ENCODE peak calls at places on chromosomes 7 and 10, in eight cellular contexts. S, R, K, N, B, F, M and U are unnamed samples.
A peak's percentile ranks its signal among the peaks of the same experiment; 100 is the strongest.

GRCh38 chr7:52269669-52270068 is 765.8 kb upstream of the POM121L12 start:
- DNase-seq in F (no peak), R (no peak), B (no peak), S (no peak), N (no peak), M (no peak), K (no peak), U (no peak)

GRCh38 chr10:8036521-8037198 is 17.8 kb upstream of the GATA3 start:
- DNase-seq in B (no peak), F (no peak), S (no peak), K (no peak), N (no peak), R (no peak), M (no peak), U (no peak)

GRCh38 chr7:81284576-81284975 is 365.7 kb upstream of the SEMA3C start:
- DNase-seq in R (no peak), M (no peak), K (no peak), N (peak; percentile 37), S (no peak), B (peak; percentile 69), F (no peak), U (peak; percentile 56)

GRCh38 chr7:76318488-76319353 is 16.2 kb downstream of the HSPB1 start:
- DNase-seq in K (peak; percentile 77), B (peak; percentile 87), S (peak; percentile 88), F (peak; percentile 94), M (peak; percentile 62), N (peak; percentile 95), R (peak; percentile 75), U (peak; percentile 95)

GRCh38 chr7:155594163-155594732 is 47.9 kb upstream of the CNPY1 start:
- DNase-seq in S (no peak), F (no peak), K (peak; percentile 10), B (no peak), R (no peak), N (no peak), M (no peak), U (no peak)

GRCh38 chr7:128407751-128408708 is 1.8 kb downstream of the IMPDH1 start:
- DNase-seq in F (no peak), B (no peak), R (no peak), N (no peak), M (no peak), K (no peak), S (no peak), U (no peak)

GRCh38 chr7:26182283-26182682 is 18.3 kb downstream of the HNRNPA2B1 start:
- DNase-seq in R (no peak), N (no peak), F (no peak), S (peak; percentile 48), M (no peak), B (no peak), K (no peak), U (no peak)

GRCh38 chr7:93715234-93715633 is 140.7 kb upstream of the CALCR start:
- DNase-seq in N (peak; percentile 54), S (peak; percentile 51), B (peak; percentile 74), F (peak; percentile 49), R (peak; percentile 24), K (peak; percentile 9), M (no peak), U (peak; percentile 59)

GRCh38 chr10:11715815-11716494 is 26.2 kb upstream of the ECHDC3 start:
- DNase-seq in N (no peak), K (no peak), B (no peak), M (no peak), S (peak; percentile 54), F (no peak), R (no peak), U (no peak)

GRCh38 chr7:25694690-25695089 is 457.3 kb upstream of the NFE2L3 start:
- DNase-seq in S (no peak), M (no peak), K (no peak), N (no peak), R (no peak), B (no peak), F (no peak), U (no peak)

GRCh38 chr7:44048031-44048795 is 3.7 kb downstream of the DBNL start:
- DNase-seq in F (no peak), S (no peak), R (no peak), K (no peak), M (no peak), B (no peak), N (no peak), U (no peak)

GRCh38 chr10:56012146-56012545 is 348.9 kb downstream of the ZWINT start:
- DNase-seq in S (no peak), F (no peak), R (no peak), B (no peak), M (no peak), N (no peak), K (no peak), U (no peak)

GRCh38 chr7:139776486-139777303 is 1.1 kb downstream of the HIPK2 start:
- DNase-seq in N (peak; percentile 60), R (peak; percentile 51), F (peak; percentile 56), M (no peak), S (peak; percentile 45), B (peak; percentile 53), K (no peak), U (peak; percentile 86)

GRCh38 chr7:1748076-1748750 is 78.1 kb downstream of the ELFN1 start:
- DNase-seq in R (no peak), N (no peak), M (no peak), K (no peak), F (no peak), S (no peak), B (no peak), U (no peak)

GRCh38 chr10:75099952-75100763 is 11.3 kb upstream of the SAMD8 start:
- DNase-seq in R (peak; percentile 73), N (peak; percentile 52), S (peak; percentile 84), F (peak; percentile 83), B (peak; percentile 72), M (no peak), K (no peak), U (peak; percentile 86)

GRCh38 chr7:97342512-97342911 is 225.0 kb downstream of the SDHAF3 start:
- DNase-seq in S (no peak), F (no peak), M (no peak), B (peak; percentile 1), K (no peak), N (no peak), R (no peak), U (no peak)

GRCh38 chr10:119575998-119576397 is 20.8 kb downstream of the TIAL1 start:
- DNase-seq in S (no peak), F (no peak), N (no peak), R (no peak), B (no peak), K (no peak), M (no peak), U (no peak)

GRCh38 chr7:141073173-141073640 is 657 bp upstream of the TMEM178B start:
- DNase-seq in R (no peak), B (peak; percentile 41), K (peak; percentile 2), S (peak; percentile 22), F (peak; percentile 36), N (peak; percentile 34), M (no peak), U (peak; percentile 79)

DNA sequence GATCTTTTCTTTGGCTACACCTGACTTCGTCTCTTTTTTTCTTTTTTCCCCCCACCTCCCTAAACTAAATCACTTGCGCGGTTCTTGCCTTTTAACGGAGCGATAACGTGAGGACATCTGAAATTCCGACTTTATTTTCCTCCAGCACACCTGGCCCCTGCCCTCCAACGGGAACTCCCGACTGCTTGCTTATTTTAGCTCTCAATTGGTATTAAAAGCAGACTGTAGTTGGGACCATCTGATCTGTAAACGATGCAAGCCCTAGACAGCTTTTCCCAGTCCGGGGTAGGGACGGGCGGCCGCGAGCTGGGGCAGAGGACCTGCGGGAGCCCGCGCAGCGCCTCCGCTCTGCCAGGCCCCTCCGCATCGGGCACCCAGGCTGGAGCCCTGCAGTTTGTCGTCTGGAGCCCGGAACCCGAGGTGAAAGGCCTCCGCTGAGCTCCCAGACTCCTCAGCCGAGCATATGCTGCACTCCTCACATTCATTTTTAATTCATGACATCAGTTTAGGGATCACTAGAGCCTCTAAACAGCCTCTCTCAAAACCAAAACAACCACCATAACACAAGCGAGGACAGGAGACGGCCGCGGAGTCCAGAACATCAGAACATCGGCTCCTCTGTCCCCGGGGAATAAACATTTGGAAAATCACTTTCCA is 10.0 kb upstream of the EMX2 start:
- DNase-seq in S (no peak), K (no peak), F (no peak), R (no peak), N (no peak), M (no peak), B (no peak), U (no peak)
- H3K4me3 ChIP-seq in S (no peak overlapping the region), K (no peak overlapping the region), F (no peak overlapping the region), R (no peak overlapping the region), N (peak overlapping the region; percentile 63), M (no peak overlapping the region), B (no peak overlapping the region), U (peak overlapping the region; percentile 73)

GRCh38 chr7:143408247-143408685 is 390 bp downstream of the EPHA1 start:
- DNase-seq in N (no peak), B (no peak), M (no peak), S (peak; percentile 45), F (no peak), K (no peak), R (peak; percentile 16), U (no peak)
- H3K4me3 ChIP-seq in N (no peak overlapping the region), B (no peak overlapping the region), M (no peak overlapping the region), S (peak overlapping the region; percentile 93), F (no peak overlapping the region), K (no peak overlapping the region), R (peak overlapping the region; percentile 49), U (no peak overlapping the region)

GRCh38 chr7:2811476-2812118 is 32.5 kb downstream of the GNA12 start:
- DNase-seq in N (no peak), F (no peak), R (no peak), M (no peak), S (no peak), B (peak; percentile 68), K (no peak), U (peak; percentile 22)
- H3K4me3 ChIP-seq in N (no peak overlapping the region), F (no peak overlapping the region), R (no peak overlapping the region), M (no peak overlapping the region), S (no peak overlapping the region), B (peak overlapping the region; percentile 27), K (peak overlapping the region; percentile 2), U (peak overlapping the region; percentile 72)

DNA sequence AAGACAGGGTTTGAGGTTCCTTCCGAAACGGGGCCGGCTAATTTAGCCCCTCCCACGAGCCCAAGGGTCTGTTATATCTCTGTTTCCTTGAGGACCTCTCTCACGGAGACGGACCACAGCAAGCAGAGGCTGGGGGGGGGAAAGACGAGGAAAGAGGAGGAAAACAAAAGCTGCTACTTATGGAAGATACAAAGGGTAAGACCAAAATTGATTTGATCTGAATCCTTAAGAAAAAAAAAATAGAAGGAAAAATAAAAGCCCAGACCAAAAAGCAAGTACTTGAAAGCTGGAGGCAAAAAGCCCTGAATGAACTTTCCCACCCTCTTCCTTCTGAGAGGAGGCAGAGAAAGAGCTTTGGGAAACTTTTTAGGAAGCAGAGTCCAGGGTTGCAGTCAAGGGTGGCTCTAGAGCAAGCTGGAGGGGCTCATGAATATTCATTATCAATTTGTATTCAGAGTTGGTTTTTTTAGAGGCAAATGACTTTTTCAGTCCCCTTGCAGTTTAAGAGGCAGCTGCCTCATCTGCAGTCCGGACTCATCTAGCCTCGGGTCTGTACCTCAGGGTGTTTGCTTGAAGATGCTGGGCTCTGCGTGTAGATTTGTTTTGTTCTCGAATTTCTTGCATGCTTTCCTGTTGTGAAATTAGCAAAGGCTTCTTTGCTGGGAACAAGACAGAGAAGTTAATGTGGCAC is at the start of gene ENTPD1:
- DNase-seq in B (peak; percentile 67), R (peak; percentile 71), M (no peak), N (no peak), K (no peak), S (no peak), F (peak; percentile 78), U (peak; percentile 81)
- H3K4me3 ChIP-seq in B (peak within 1 kb of the TSS; percentile 33), R (peak within 1 kb of the TSS; percentile 35), M (no peak within 1 kb of the TSS), N (no peak within 1 kb of the TSS), K (no peak within 1 kb of the TSS), S (no peak within 1 kb of the TSS), F (peak within 1 kb of the TSS; percentile 99), U (peak within 1 kb of the TSS; percentile 4)

GRCh38 chr7:41955475-41956243 is 252.8 kb upstream of the INHBA start:
- DNase-seq in M (peak; percentile 98), S (peak; percentile 73), K (peak; percentile 99), B (peak; percentile 100), N (peak; percentile 100), F (no peak), R (peak; percentile 21), U (peak; percentile 99)
- H3K4me3 ChIP-seq in M (no peak overlapping the region), S (no peak overlapping the region), K (no peak overlapping the region), B (peak overlapping the region; percentile 29), N (peak overlapping the region; percentile 0), F (no peak overlapping the region), R (no peak overlapping the region), U (peak overlapping the region; percentile 64)